ENCODE peak calls at places on chromosomes 2 and 18, in nine cellular contexts. One of them, this sample, is unnamed.

GRCh38 chr2:29580223-29580622 is 341.2 kb downstream of the ALK start:
- DNase-seq in NCI-H510A: no peak
- DNase-seq in AML-193: no peak
- DNase-seq in amniotic stem cell: no peak
- DNase-seq in HT1080: peak
- DNase-seq in activated naive CD8-positive, alpha-beta T cell treated with anti-CD3 and anti-CD28 coated beads for 36 hours: no peak
- DNase-seq in cardiac septum: no peak
- DNase-seq in kidney glomerular epithelial cell: no peak
- DNase-seq in left ventricle myocardium superior: no peak
- DNase-seq in this sample: no peak

GRCh38 chr2:40430741-40431599 is 20.9 kb downstream of the SLC8A1 start:
- DNase-seq in NCI-H510A: no peak
- DNase-seq in AML-193: no peak
- DNase-seq in amniotic stem cell: no peak
- DNase-seq in HT1080: no peak
- DNase-seq in activated naive CD8-positive, alpha-beta T cell treated with anti-CD3 and anti-CD28 coated beads for 36 hours: no peak
- DNase-seq in cardiac septum: no peak
- DNase-seq in kidney glomerular epithelial cell: no peak
- DNase-seq in left ventricle myocardium superior: no peak
- DNase-seq in this sample: no peak

GRCh38 chr2:188957646-188958045 is 16.5 kb upstream of the COL3A1 start:
- DNase-seq in NCI-H510A: no peak
- DNase-seq in AML-193: no peak
- DNase-seq in amniotic stem cell: no peak
- DNase-seq in HT1080: no peak
- DNase-seq in activated naive CD8-positive, alpha-beta T cell treated with anti-CD3 and anti-CD28 coated beads for 36 hours: no peak
- DNase-seq in cardiac septum: no peak
- DNase-seq in kidney glomerular epithelial cell: no peak
- DNase-seq in left ventricle myocardium superior: no peak
- DNase-seq in this sample: no peak

GRCh38 chr2:138059487-138059886 is 95.2 kb downstream of the HNMT start:
- DNase-seq in NCI-H510A: no peak
- DNase-seq in AML-193: no peak
- DNase-seq in amniotic stem cell: no peak
- DNase-seq in HT1080: peak
- DNase-seq in activated naive CD8-positive, alpha-beta T cell treated with anti-CD3 and anti-CD28 coated beads for 36 hours: no peak
- DNase-seq in cardiac septum: no peak
- DNase-seq in kidney glomerular epithelial cell: peak
- DNase-seq in left ventricle myocardium superior: no peak
- DNase-seq in this sample: no peak

GRCh38 chr2:239311132-239312040 is 89.4 kb downstream of the HDAC4 start:
- DNase-seq in NCI-H510A: peak
- DNase-seq in AML-193: no peak
- DNase-seq in amniotic stem cell: no peak
- DNase-seq in HT1080: no peak
- DNase-seq in activated naive CD8-positive, alpha-beta T cell treated with anti-CD3 and anti-CD28 coated beads for 36 hours: no peak
- DNase-seq in cardiac septum: peak
- DNase-seq in kidney glomerular epithelial cell: no peak
- DNase-seq in left ventricle myocardium superior: peak
- DNase-seq in this sample: peak

GRCh38 chr2:230157300-230157699 is 62.5 kb downstream of the SP110 start:
- DNase-seq in NCI-H510A: no peak
- DNase-seq in AML-193: no peak
- DNase-seq in amniotic stem cell: no peak
- DNase-seq in HT1080: no peak
- DNase-seq in activated naive CD8-positive, alpha-beta T cell treated with anti-CD3 and anti-CD28 coated beads for 36 hours: no peak
- DNase-seq in cardiac septum: no peak
- DNase-seq in kidney glomerular epithelial cell: no peak
- DNase-seq in left ventricle myocardium superior: no peak
- DNase-seq in this sample: no peak

GRCh38 chr2:54666131-54666637 is 57.3 kb upstream of the EML6 start:
- DNase-seq in NCI-H510A: no peak
- DNase-seq in AML-193: no peak
- DNase-seq in amniotic stem cell: no peak
- DNase-seq in HT1080: peak
- DNase-seq in activated naive CD8-positive, alpha-beta T cell treated with anti-CD3 and anti-CD28 coated beads for 36 hours: no peak
- DNase-seq in cardiac septum: no peak
- DNase-seq in kidney glomerular epithelial cell: no peak
- DNase-seq in left ventricle myocardium superior: peak
- DNase-seq in this sample: no peak

GRCh38 chr2:144364988-144365738 is 154.8 kb downstream of the ZEB2 start:
- DNase-seq in NCI-H510A: no peak
- DNase-seq in AML-193: no peak
- DNase-seq in amniotic stem cell: no peak
- DNase-seq in HT1080: peak
- DNase-seq in activated naive CD8-positive, alpha-beta T cell treated with anti-CD3 and anti-CD28 coated beads for 36 hours: no peak
- DNase-seq in cardiac septum: no peak
- DNase-seq in kidney glomerular epithelial cell: peak
- DNase-seq in left ventricle myocardium superior: no peak
- DNase-seq in this sample: no peak

GRCh38 chr18:70135604-70136003 is 69.9 kb downstream of the RTTN start:
- DNase-seq in NCI-H510A: no peak
- DNase-seq in AML-193: no peak
- DNase-seq in amniotic stem cell: no peak
- DNase-seq in HT1080: no peak
- DNase-seq in activated naive CD8-positive, alpha-beta T cell treated with anti-CD3 and anti-CD28 coated beads for 36 hours: no peak
- DNase-seq in cardiac septum: no peak
- DNase-seq in kidney glomerular epithelial cell: no peak
- DNase-seq in left ventricle myocardium superior: no peak
- DNase-seq in this sample: no peak

GRCh38 chr2:169512525-169512924 is 3.0 kb downstream of the KLHL41 start:
- DNase-seq in NCI-H510A: no peak
- DNase-seq in AML-193: no peak
- DNase-seq in amniotic stem cell: no peak
- DNase-seq in HT1080: no peak
- DNase-seq in activated naive CD8-positive, alpha-beta T cell treated with anti-CD3 and anti-CD28 coated beads for 36 hours: no peak
- DNase-seq in cardiac septum: no peak
- DNase-seq in kidney glomerular epithelial cell: no peak
- DNase-seq in left ventricle myocardium superior: no peak
- DNase-seq in this sample: no peak

GRCh38 chr2:222160944-222161343 is 137.9 kb downstream of the PAX3 start:
- DNase-seq in NCI-H510A: no peak
- DNase-seq in AML-193: no peak
- DNase-seq in amniotic stem cell: no peak
- DNase-seq in HT1080: no peak
- DNase-seq in activated naive CD8-positive, alpha-beta T cell treated with anti-CD3 and anti-CD28 coated beads for 36 hours: no peak
- DNase-seq in cardiac septum: no peak
- DNase-seq in kidney glomerular epithelial cell: no peak
- DNase-seq in left ventricle myocardium superior: no peak
- DNase-seq in this sample: no peak

GRCh38 chr2:62661263-62661635 is 44.3 kb upstream of the EHBP1 start:
- DNase-seq in NCI-H510A: no peak
- DNase-seq in AML-193: no peak
- DNase-seq in amniotic stem cell: no peak
- DNase-seq in HT1080: no peak
- DNase-seq in activated naive CD8-positive, alpha-beta T cell treated with anti-CD3 and anti-CD28 coated beads for 36 hours: no peak
- DNase-seq in cardiac septum: no peak
- DNase-seq in kidney glomerular epithelial cell: no peak
- DNase-seq in left ventricle myocardium superior: no peak
- DNase-seq in this sample: no peak

GRCh38 chr2:105789745-105790466 is 45.2 kb downstream of the NCK2 start:
- DNase-seq in NCI-H510A: no peak
- DNase-seq in AML-193: peak
- DNase-seq in amniotic stem cell: peak
- DNase-seq in HT1080: peak
- DNase-seq in activated naive CD8-positive, alpha-beta T cell treated with anti-CD3 and anti-CD28 coated beads for 36 hours: peak
- DNase-seq in cardiac septum: no peak
- DNase-seq in kidney glomerular epithelial cell: peak
- DNase-seq in left ventricle myocardium superior: peak
- DNase-seq in this sample: no peak

GRCh38 chr18:56255381-56255780 is 383.0 kb downstream of the TXNL1 start:
- DNase-seq in NCI-H510A: no peak
- DNase-seq in AML-193: no peak
- DNase-seq in amniotic stem cell: no peak
- DNase-seq in HT1080: no peak
- DNase-seq in activated naive CD8-positive, alpha-beta T cell treated with anti-CD3 and anti-CD28 coated beads for 36 hours: no peak
- DNase-seq in cardiac septum: no peak
- DNase-seq in kidney glomerular epithelial cell: no peak
- DNase-seq in left ventricle myocardium superior: no peak
- DNase-seq in this sample: no peak

GRCh38 chr2:53969285-53970094 is 1.3 kb downstream of the PSME4 start:
- DNase-seq in NCI-H510A: peak
- DNase-seq in AML-193: peak
- DNase-seq in amniotic stem cell: peak
- DNase-seq in HT1080: peak
- DNase-seq in activated naive CD8-positive, alpha-beta T cell treated with anti-CD3 and anti-CD28 coated beads for 36 hours: no peak
- DNase-seq in cardiac septum: no peak
- DNase-seq in kidney glomerular epithelial cell: peak
- DNase-seq in left ventricle myocardium superior: no peak
- DNase-seq in this sample: no peak

GRCh38 chr2:217990791-217991465 is 11.9 kb downstream of the TNS1 start:
- DNase-seq in NCI-H510A: no peak
- DNase-seq in AML-193: no peak
- DNase-seq in amniotic stem cell: no peak
- DNase-seq in HT1080: no peak
- DNase-seq in activated naive CD8-positive, alpha-beta T cell treated with anti-CD3 and anti-CD28 coated beads for 36 hours: no peak
- DNase-seq in cardiac septum: peak
- DNase-seq in kidney glomerular epithelial cell: no peak
- DNase-seq in left ventricle myocardium superior: no peak
- DNase-seq in this sample: peak

GRCh38 chr2:12844511-12844910 is 127.8 kb downstream of the TRIB2 start:
- DNase-seq in NCI-H510A: no peak
- DNase-seq in AML-193: no peak
- DNase-seq in amniotic stem cell: no peak
- DNase-seq in HT1080: no peak
- DNase-seq in activated naive CD8-positive, alpha-beta T cell treated with anti-CD3 and anti-CD28 coated beads for 36 hours: no peak
- DNase-seq in cardiac septum: no peak
- DNase-seq in kidney glomerular epithelial cell: no peak
- DNase-seq in left ventricle myocardium superior: peak
- DNase-seq in this sample: no peak

GRCh38 chr2:39000552-39000951 is 110.9 kb downstream of the ARHGEF33 start:
- DNase-seq in NCI-H510A: no peak
- DNase-seq in AML-193: no peak
- DNase-seq in amniotic stem cell: no peak
- DNase-seq in HT1080: no peak
- DNase-seq in activated naive CD8-positive, alpha-beta T cell treated with anti-CD3 and anti-CD28 coated beads for 36 hours: no peak
- DNase-seq in cardiac septum: no peak
- DNase-seq in kidney glomerular epithelial cell: no peak
- DNase-seq in left ventricle myocardium superior: no peak
- DNase-seq in this sample: no peak

GRCh38 chr2:39481611-39482010 is 44.5 kb upstream of the MAP4K3 start:
- DNase-seq in NCI-H510A: no peak
- DNase-seq in AML-193: no peak
- DNase-seq in amniotic stem cell: no peak
- DNase-seq in HT1080: peak
- DNase-seq in activated naive CD8-positive, alpha-beta T cell treated with anti-CD3 and anti-CD28 coated beads for 36 hours: no peak
- DNase-seq in cardiac septum: no peak
- DNase-seq in kidney glomerular epithelial cell: peak
- DNase-seq in left ventricle myocardium superior: no peak
- DNase-seq in this sample: no peak

GRCh38 chr18:28019425-28020108 is 157.4 kb downstream of the CDH2 start:
- DNase-seq in NCI-H510A: no peak
- DNase-seq in AML-193: no peak
- DNase-seq in amniotic stem cell: no peak
- DNase-seq in HT1080: no peak
- DNase-seq in activated naive CD8-positive, alpha-beta T cell treated with anti-CD3 and anti-CD28 coated beads for 36 hours: no peak
- DNase-seq in cardiac septum: no peak
- DNase-seq in kidney glomerular epithelial cell: no peak
- DNase-seq in left ventricle myocardium superior: no peak
- DNase-seq in this sample: no peak

GRCh38 chr18:69483574-69483973 is 82.9 kb downstream of the DOK6 start:
- DNase-seq in NCI-H510A: no peak
- DNase-seq in AML-193: no peak
- DNase-seq in amniotic stem cell: no peak
- DNase-seq in HT1080: no peak
- DNase-seq in activated naive CD8-positive, alpha-beta T cell treated with anti-CD3 and anti-CD28 coated beads for 36 hours: no peak
- DNase-seq in cardiac septum: no peak
- DNase-seq in kidney glomerular epithelial cell: no peak
- DNase-seq in left ventricle myocardium superior: no peak
- DNase-seq in this sample: no peak